ENCODE peak calls at places on chromosomes 16 and 17, in five cellular contexts. One of them, this sample, is unnamed.

GRCh38 chr16:66986559-66986958 is 1.8 kb upstream of the CES4A start:
- DNase-seq in K562: no peak
- DNase-seq in T-helper 17 cell: no peak
- DNase-seq in A673: no peak
- DNase-seq in Panc1: no peak
- DNase-seq in this sample: no peak

GRCh38 chr16:75648265-75649076 is 898 bp downstream of the TERF2IP start:
- DNase-seq in K562: peak; percentile 76
- DNase-seq in A673: peak; percentile 89
- DNase-seq in Panc1: no peak
- DNase-seq in T-helper 17 cell: peak; percentile 78
- DNase-seq in this sample: peak; percentile 74

GRCh38 chr16:22003195-22003594 is 2.3 kb upstream of the PDZD9 start:
- DNase-seq in K562: no peak
- DNase-seq in T-helper 17 cell: no peak
- DNase-seq in Panc1: no peak
- DNase-seq in A673: no peak
- DNase-seq in this sample: no peak

GRCh38 chr16:66906916-66907836 is 11.5 kb downstream of the CDH16 start:
- DNase-seq in Panc1: no peak
- DNase-seq in T-helper 17 cell: no peak
- DNase-seq in K562: no peak
- DNase-seq in A673: no peak
- DNase-seq in this sample: no peak

GRCh38 chr16:2475413-2476344 is 752 bp downstream of the TBC1D24 start:
- DNase-seq in A673: peak; percentile 47
- DNase-seq in K562: peak; percentile 44
- DNase-seq in T-helper 17 cell: no peak
- DNase-seq in Panc1: no peak
- DNase-seq in this sample: peak; percentile 34

GRCh38 chr17:80822700-80823410 is 168.8 kb upstream of the CHMP6 start:
- DNase-seq in A673: peak; percentile 88
- DNase-seq in K562: no peak
- DNase-seq in Panc1: no peak
- DNase-seq in T-helper 17 cell: no peak
- DNase-seq in this sample: no peak

GRCh38 chr16:82010649-82011048 is 621 bp downstream of the SDR42E1 start:
- DNase-seq in A673: no peak
- DNase-seq in T-helper 17 cell: no peak
- DNase-seq in K562: no peak
- DNase-seq in Panc1: no peak
- DNase-seq in this sample: no peak

GRCh38 chr17:1920948-1921351 is 91.1 kb downstream of the RPA1 start:
- DNase-seq in A673: no peak
- DNase-seq in T-helper 17 cell: no peak
- DNase-seq in K562: no peak
- DNase-seq in Panc1: no peak
- DNase-seq in this sample: no peak

GRCh38 chr17:64653325-64653984 is 8.7 kb downstream of the SMURF2 start:
- DNase-seq in Panc1: no peak
- DNase-seq in A673: no peak
- DNase-seq in T-helper 17 cell: no peak
- DNase-seq in K562: no peak
- DNase-seq in this sample: peak; percentile 57

GRCh38 chr16:28292731-28293588 is 635 bp downstream of the SBK1 start:
- DNase-seq in Panc1: no peak
- DNase-seq in T-helper 17 cell: no peak
- DNase-seq in K562: no peak
- DNase-seq in A673: peak; percentile 38
- DNase-seq in this sample: peak; percentile 57

GRCh38 chr17:50056961-50057330 is 1.0 kb downstream of the ITGA3 start:
- DNase-seq in K562: no peak
- DNase-seq in T-helper 17 cell: no peak
- DNase-seq in Panc1: no peak
- DNase-seq in A673: no peak
- DNase-seq in this sample: no peak

GRCh38 chr17:76953926-76954325 is 85.7 kb downstream of the MGAT5B start:
- DNase-seq in T-helper 17 cell: no peak
- DNase-seq in A673: peak; percentile 19
- DNase-seq in K562: no peak
- DNase-seq in Panc1: no peak
- DNase-seq in this sample: no peak

GRCh38 chr16:88872650-88873331 is 6.3 kb upstream of the PABPN1L start:
- DNase-seq in A673: no peak
- DNase-seq in Panc1: no peak
- DNase-seq in K562: no peak
- DNase-seq in T-helper 17 cell: no peak
- DNase-seq in this sample: no peak

GRCh38 chr16:46858151-46858550 is 26.0 kb upstream of the GPT2 start:
- DNase-seq in T-helper 17 cell: no peak
- DNase-seq in K562: no peak
- DNase-seq in A673: no peak
- DNase-seq in Panc1: no peak
- DNase-seq in this sample: no peak

GRCh38 chr17:29615048-29615385 is 7.7 kb downstream of the CORO6 start:
- DNase-seq in K562: peak; percentile 50
- DNase-seq in Panc1: no peak
- DNase-seq in A673: no peak
- DNase-seq in T-helper 17 cell: peak; percentile 58
- DNase-seq in this sample: no peak

GRCh38 chr17:45835481-45835880 is 9.2 kb upstream of the SPPL2C start:
- DNase-seq in K562: no peak
- DNase-seq in T-helper 17 cell: no peak
- DNase-seq in A673: no peak
- DNase-seq in Panc1: no peak
- DNase-seq in this sample: no peak

GRCh38 chr16:85798901-85799496 is 345 bp downstream of the EMC8 start:
- DNase-seq in Panc1: no peak
- DNase-seq in K562: peak; percentile 72
- DNase-seq in T-helper 17 cell: peak; percentile 19
- DNase-seq in A673: no peak
- DNase-seq in this sample: no peak

GRCh38 chr16:49054606-49055005 is 227.0 kb downstream of the CBLN1 start:
- DNase-seq in K562: no peak
- DNase-seq in Panc1: no peak
- DNase-seq in T-helper 17 cell: no peak
- DNase-seq in A673: no peak
- DNase-seq in this sample: no peak

GRCh38 chr17:19736071-19736470 is 12.0 kb downstream of the ALDH3A1 start:
- DNase-seq in A673: no peak
- DNase-seq in T-helper 17 cell: no peak
- DNase-seq in K562: no peak
- DNase-seq in Panc1: no peak
- DNase-seq in this sample: no peak

GRCh38 chr17:82225368-82226029 is 3.3 kb upstream of the SLC16A3 start:
- DNase-seq in K562: no peak
- DNase-seq in A673: no peak
- DNase-seq in T-helper 17 cell: no peak
- DNase-seq in Panc1: no peak
- DNase-seq in this sample: no peak

GRCh38 chr17:29699283-29699682 is 76.6 kb upstream of the CORO6 start:
- DNase-seq in T-helper 17 cell: no peak
- DNase-seq in K562: no peak
- DNase-seq in Panc1: no peak
- DNase-seq in A673: no peak
- DNase-seq in this sample: peak; percentile 21

GRCh38 chr16:85882181-85882810 is 16.7 kb upstream of the IRF8 start:
- DNase-seq in K562: no peak
- DNase-seq in T-helper 17 cell: no peak
- DNase-seq in Panc1: no peak
- DNase-seq in A673: no peak
- DNase-seq in this sample: no peak

GRCh38 chr17:59754547-59754946 is 47.1 kb downstream of the VMP1 start:
- DNase-seq in A673: peak; percentile 84
- DNase-seq in T-helper 17 cell: no peak
- DNase-seq in K562: peak; percentile 15
- DNase-seq in Panc1: peak; percentile 66
- DNase-seq in this sample: no peak

GRCh38 chr16:12323007-12323699 is 346.6 kb downstream of the SNX29 start:
- DNase-seq in Panc1: no peak
- DNase-seq in K562: no peak
- DNase-seq in T-helper 17 cell: no peak
- DNase-seq in A673: no peak
- DNase-seq in this sample: no peak

GRCh38 chr16:53085539-53086450 is 31.0 kb downstream of the CHD9 start:
- DNase-seq in T-helper 17 cell: no peak
- DNase-seq in Panc1: no peak
- DNase-seq in K562: no peak
- DNase-seq in A673: peak; percentile 92
- DNase-seq in this sample: no peak

GRCh38 chr17:82696916-82697807 is 1.3 kb downstream of the RAB40B start:
- DNase-seq in A673: no peak
- DNase-seq in T-helper 17 cell: no peak
- DNase-seq in Panc1: no peak
- DNase-seq in K562: no peak
- DNase-seq in this sample: no peak

GRCh38 chr16:46782320-46782719 is 34.2 kb upstream of the MYLK3 start:
- DNase-seq in Panc1: no peak
- DNase-seq in K562: no peak
- DNase-seq in A673: no peak
- DNase-seq in T-helper 17 cell: no peak
- DNase-seq in this sample: no peak

GRCh38 chr17:30210366-30210765 is 25.1 kb downstream of the SLC6A4 start:
- DNase-seq in A673: no peak
- DNase-seq in K562: no peak
- DNase-seq in Panc1: no peak
- DNase-seq in T-helper 17 cell: no peak
- DNase-seq in this sample: no peak

GRCh38 chr16:24493859-24494258 is 45.5 kb upstream of the RBBP6 start:
- DNase-seq in A673: peak; percentile 54
- DNase-seq in T-helper 17 cell: no peak
- DNase-seq in Panc1: no peak
- DNase-seq in K562: no peak
- DNase-seq in this sample: no peak

GRCh38 chr16:24482681-24483202 is 56.6 kb upstream of the RBBP6 start:
- DNase-seq in T-helper 17 cell: no peak
- DNase-seq in A673: no peak
- DNase-seq in K562: no peak
- DNase-seq in Panc1: no peak
- DNase-seq in this sample: no peak

GRCh38 chr16:24491721-24492120 is 47.6 kb upstream of the RBBP6 start:
- DNase-seq in K562: no peak
- DNase-seq in A673: no peak
- DNase-seq in T-helper 17 cell: no peak
- DNase-seq in Panc1: no peak
- DNase-seq in this sample: no peak

DNA sequence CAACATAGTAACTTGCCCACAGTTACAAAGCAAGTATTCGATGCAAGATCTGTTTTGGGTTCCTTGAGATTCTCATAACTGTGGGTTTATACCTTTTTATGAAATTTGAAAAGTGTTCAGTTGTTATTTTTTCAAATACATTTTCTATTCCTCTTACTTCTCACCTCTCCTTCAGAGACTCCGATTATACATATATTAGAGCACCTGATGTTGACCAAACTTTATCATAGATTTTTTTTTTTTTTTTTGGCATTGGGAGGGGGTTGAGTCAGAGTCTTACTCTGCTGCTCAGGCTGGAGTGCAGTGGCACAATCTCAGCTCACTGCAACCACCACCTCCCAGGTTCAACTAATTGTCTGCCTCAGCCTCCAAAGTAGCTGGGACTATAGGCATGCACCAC is 51.3 kb upstream of the RBBP6 start:
- DNase-seq in K562: no peak
- DNase-seq in T-helper 17 cell: no peak
- DNase-seq in A673: no peak
- DNase-seq in Panc1: no peak
- DNase-seq in this sample: no peak
- H3K9me3 ChIP-seq in K562: no peaks in the 10 kb centered on the region
- H3K9me3 ChIP-seq in T-helper 17 cell: no peaks in the 10 kb centered on the region
- H3K9me3 ChIP-seq in A673: no peaks in the 10 kb centered on the region
- H3K9me3 ChIP-seq in Panc1: no peaks in the 10 kb centered on the region
- H3K9me3 ChIP-seq in this sample: no peaks in the 10 kb centered on the region

DNA sequence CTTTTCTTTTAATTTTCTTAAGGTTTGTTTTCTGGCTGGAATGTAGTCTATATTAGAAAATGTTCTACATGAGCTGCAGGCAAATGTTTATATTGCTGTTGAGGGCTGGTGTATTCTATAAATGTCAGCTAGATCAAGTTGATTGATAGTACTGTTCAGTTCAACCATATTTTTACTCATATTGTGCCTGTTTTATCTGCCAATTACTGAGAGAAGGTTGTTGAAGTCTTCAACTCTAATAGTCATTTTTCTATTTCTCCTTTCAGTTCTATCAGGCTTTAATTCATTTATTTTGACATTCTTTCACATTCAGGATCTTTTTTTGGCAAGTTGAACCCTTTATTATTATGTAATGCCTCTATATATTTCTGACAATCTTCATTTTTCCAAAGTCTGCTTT is 93.2 kb upstream of the HS3ST3A1 start:
- DNase-seq in T-helper 17 cell: no peak
- DNase-seq in K562: no peak
- DNase-seq in Panc1: no peak
- DNase-seq in A673: no peak
- DNase-seq in this sample: no peak
- H3K9me3 ChIP-seq in T-helper 17 cell: peaks cover 2% of the 10 kb centered on the region
- H3K9me3 ChIP-seq in K562: no peaks in the 10 kb centered on the region
- H3K9me3 ChIP-seq in Panc1: no peaks in the 10 kb centered on the region
- H3K9me3 ChIP-seq in A673: no peaks in the 10 kb centered on the region
- H3K9me3 ChIP-seq in this sample: no peaks in the 10 kb centered on the region

DNA sequence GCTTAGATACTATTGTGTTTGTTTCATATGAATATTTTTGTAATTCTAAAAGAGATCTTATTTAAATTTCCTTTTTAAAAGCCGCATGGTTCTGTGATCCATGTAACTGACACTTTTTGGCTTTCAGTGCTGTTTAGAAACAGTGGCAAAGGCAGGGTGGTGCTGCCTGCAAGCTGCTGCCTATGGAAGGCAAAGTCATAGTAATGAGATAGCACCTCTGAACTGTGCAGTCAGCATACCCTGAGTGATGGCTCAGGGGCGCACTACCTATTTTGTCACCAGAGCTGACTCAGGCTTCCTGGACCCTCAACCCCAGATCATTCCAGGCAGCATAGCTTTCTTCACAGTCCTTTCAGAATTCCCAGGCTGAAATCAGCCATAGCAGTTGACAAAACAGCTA is 193.4 kb downstream of the MRTFB start:
- DNase-seq in K562: no peak
- DNase-seq in T-helper 17 cell: no peak
- DNase-seq in A673: no peak
- DNase-seq in Panc1: no peak
- DNase-seq in this sample: no peak
- H3K9me3 ChIP-seq in K562: no peaks in the 10 kb centered on the region
- H3K9me3 ChIP-seq in T-helper 17 cell: no peaks in the 10 kb centered on the region
- H3K9me3 ChIP-seq in A673: no peaks in the 10 kb centered on the region
- H3K9me3 ChIP-seq in Panc1: peaks cover 3% of the 10 kb centered on the region
- H3K9me3 ChIP-seq in this sample: no peaks in the 10 kb centered on the region

DNA sequence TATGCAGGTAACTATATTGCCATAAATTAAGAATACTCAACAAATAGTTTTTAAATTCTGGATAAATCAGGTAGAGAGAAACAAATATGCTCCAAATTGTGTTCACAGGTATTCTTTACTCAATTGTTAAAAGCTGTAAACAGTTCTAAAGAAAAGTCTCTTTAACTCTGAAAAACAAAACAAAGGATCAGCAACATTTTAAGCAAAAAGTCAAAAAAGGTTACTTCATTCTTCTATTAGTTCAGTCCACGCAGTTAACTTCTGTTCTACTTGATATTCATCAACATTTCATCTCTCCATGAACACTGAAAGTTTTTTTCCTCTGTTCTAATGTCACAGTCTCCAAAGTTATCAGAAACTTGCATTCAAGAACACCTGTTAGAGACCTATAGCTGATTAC is 47.9 kb downstream of the SCPEP1 start:
- DNase-seq in Panc1: no peak
- DNase-seq in T-helper 17 cell: no peak
- DNase-seq in A673: no peak
- DNase-seq in K562: no peak
- DNase-seq in this sample: no peak
- H3K9me3 ChIP-seq in Panc1: no peaks in the 10 kb centered on the region
- H3K9me3 ChIP-seq in T-helper 17 cell: no peaks in the 10 kb centered on the region
- H3K9me3 ChIP-seq in A673: peaks cover 12% of the 10 kb centered on the region
- H3K9me3 ChIP-seq in K562: no peaks in the 10 kb centered on the region
- H3K9me3 ChIP-seq in this sample: no peaks in the 10 kb centered on the region

This sample was measured in cardiac muscle cell.